ENCODE peak calls at places on chromosomes 12 and 14, in five cellular contexts. B is fibroblast of lung; Y is DND-41; K is aorta; T is naive thymus-derived CD4-positive, alpha-beta T cell. H is an unnamed sample.
A peak's percentile ranks its signal among the peaks of the same experiment; 100 is the strongest.

GRCh38 chr14:35992816-35993511 is 166.8 kb downstream of the BRMS1L start:
- DNase-seq in B (no peak), Y (no peak), K (no peak), T (no peak), H (no peak)

GRCh38 chr12:130715996-130716917 is at the start of gene RIMBP2:
- DNase-seq in B (peak; percentile 16), Y (peak; percentile 44), K (no peak), T (no peak), H (no peak)

GRCh38 chr12:67069451-67070306 is 199.5 kb upstream of the CAND1 start:
- DNase-seq in B (no peak), Y (peak; percentile 64), K (peak; percentile 73), T (peak; percentile 20), H (peak; percentile 43)

GRCh38 chr12:87671757-87672156 is 357.4 kb downstream of the C12orf50 start:
- DNase-seq in B (no peak), Y (no peak), K (no peak), T (no peak), H (no peak)

GRCh38 chr14:38469156-38469555 is 213.3 kb upstream of the CLEC14A start:
- DNase-seq in B (peak; percentile 92), Y (no peak), K (no peak), T (no peak), H (no peak)

GRCh38 chr12:69688021-69688420 is 11.1 kb downstream of the BEST3 start:
- DNase-seq in B (no peak), Y (no peak), K (no peak), T (no peak), H (no peak)

GRCh38 chr12:56808954-56809353 is 45.8 kb downstream of the HSD17B6 start:
- DNase-seq in B (peak; percentile 5), Y (no peak), K (no peak), T (no peak), H (no peak)

GRCh38 chr12:114817491-114818440 is 133.8 kb upstream of the TBX3 start:
- DNase-seq in B (no peak), Y (no peak), K (no peak), T (no peak), H (no peak)

GRCh38 chr14:58942516-58942915 is 246.0 kb upstream of the DAAM1 start:
- DNase-seq in B (no peak), Y (no peak), K (no peak), T (no peak), H (no peak)

GRCh38 chr12:51389302-51389999 is 1.8 kb downstream of the GALNT6 start:
- DNase-seq in B (peak; percentile 96), Y (peak; percentile 39), K (peak; percentile 28), T (no peak), H (no peak)

GRCh38 chr12:131092911-131093901 is 139.5 kb downstream of the ADGRD1 start:
- DNase-seq in B (no peak), Y (peak; percentile 40), K (peak; percentile 66), T (no peak), H (peak; percentile 5)

GRCh38 chr12:106897082-106897481 is 58.6 kb upstream of the TMEM263 start:
- DNase-seq in B (peak; percentile 44), Y (no peak), K (no peak), T (no peak), H (no peak)

GRCh38 chr14:65169351-65169750 is 67.0 kb upstream of the MAX start:
- DNase-seq in B (peak; percentile 88), Y (no peak), K (no peak), T (no peak), H (no peak)

GRCh38 chr12:55797068-55797467 is 20.5 kb downstream of the SARNP start:
- DNase-seq in B (peak; percentile 71), Y (peak; percentile 33), K (no peak), T (no peak), H (no peak)

GRCh38 chr12:116818341-116818856 is 62.8 kb downstream of the HRK start:
- DNase-seq in B (peak; percentile 14), Y (peak; percentile 31), K (no peak), T (peak; percentile 15), H (no peak)

GRCh38 chr14:59919582-59920377 is at the start of gene LRRC9:
- DNase-seq in B (peak; percentile 21), Y (peak; percentile 5), K (peak; percentile 81), T (peak; percentile 20), H (peak; percentile 29)

GRCh38 chr14:27253946-27254345 is 656.1 kb upstream of the NOVA1 start:
- DNase-seq in B (no peak), Y (no peak), K (no peak), T (no peak), H (no peak)

GRCh38 chr14:70771781-70772212 is 37.5 kb downstream of the MAP3K9 start:
- DNase-seq in B (no peak), Y (no peak), K (no peak), T (no peak), H (no peak)

GRCh38 chr12:93894391-93895095 is 217.4 kb downstream of the CRADD start:
- DNase-seq in B (peak; percentile 77), Y (peak; percentile 30), K (peak; percentile 91), T (no peak), H (no peak)

GRCh38 chr12:53279283-53279869 is 11.3 kb downstream of the ESPL1 start:
- DNase-seq in B (no peak), Y (no peak), K (no peak), T (no peak), H (no peak)

GRCh38 chr12:83123039-83123438 is 436.3 kb downstream of the TMTC2 start:
- DNase-seq in B (no peak), Y (no peak), K (no peak), T (no peak), H (no peak)

GRCh38 chr12:97751704-97752103 is 289.1 kb downstream of the RMST start:
- DNase-seq in B (no peak), Y (no peak), K (no peak), T (no peak), H (no peak)

GRCh38 chr14:56268039-56268438 is 149.8 kb downstream of the PELI2 start:
- DNase-seq in B (no peak), Y (no peak), K (no peak), T (no peak), H (no peak)

GRCh38 chr12:58302487-58303011 is 361.2 kb downstream of the ATP23 start:
- DNase-seq in B (no peak), Y (no peak), K (no peak), T (no peak), H (no peak)

GRCh38 chr14:21525571-21525970 is 575 bp downstream of the SALL2 start:
- DNase-seq in B (peak; percentile 19), Y (peak; percentile 16), K (no peak), T (no peak), H (no peak)

GRCh38 chr12:93609281-93610192 is 37.1 kb downstream of the SOCS2 start:
- DNase-seq in B (no peak), Y (no peak), K (no peak), T (no peak), H (no peak)

GRCh38 chr12:31368666-31369361 is 42.9 kb upstream of the SINHCAF start:
- DNase-seq in B (no peak), Y (no peak), K (no peak), T (no peak), H (no peak)

GRCh38 chr12:45369065-45369464 is 153.2 kb downstream of the ANO6 start:
- DNase-seq in B (peak; percentile 85), Y (no peak), K (no peak), T (no peak), H (no peak)

GRCh38 chr12:5177731-5178130 is 134.1 kb downstream of the KCNA5 start:
- DNase-seq in B (no peak), Y (no peak), K (no peak), T (no peak), H (no peak)

GRCh38 chr12:50520345-50520744 is 15.6 kb downstream of the DIP2B start:
- DNase-seq in B (no peak), Y (no peak), K (no peak), T (peak; percentile 26), H (no peak)

GRCh38 chr12:108744021-108744897 is 12.9 kb upstream of the CORO1C start:
- DNase-seq in B (no peak), Y (no peak), K (no peak), T (no peak), H (no peak)

GRCh38 chr14:53432378-53432802 is 279.3 kb upstream of the DDHD1 start:
- DNase-seq in B (peak; percentile 73), Y (peak; percentile 42), K (no peak), T (no peak), H (no peak)

GRCh38 chr14:87811246-87811645 is 181.7 kb downstream of the GALC start:
- DNase-seq in B (no peak), Y (no peak), K (no peak), T (no peak), H (no peak)

GRCh38 chr14:67413806-67414769 is 2.1 kb upstream of the PLEK2 start:
- DNase-seq in B (peak; percentile 34), Y (peak; percentile 34), K (peak; percentile 70), T (no peak), H (no peak)

GRCh38 chr12:77377116-77377515 is 311.7 kb upstream of the E2F7 start:
- DNase-seq in B (peak; percentile 66), Y (no peak), K (no peak), T (no peak), H (no peak)

GRCh38 chr12:7205091-7205490 is 15.6 kb downstream of the PEX5 start:
- DNase-seq in B (no peak), Y (no peak), K (no peak), T (no peak), H (no peak)

GRCh38 chr12:57388425-57388824 is 42.4 kb downstream of the R3HDM2 start:
- DNase-seq in B (no peak), Y (no peak), K (no peak), T (no peak), H (no peak)

GRCh38 chr12:128008341-128008740 is 258.6 kb upstream of the TMEM132C start:
- DNase-seq in B (no peak), Y (no peak), K (no peak), T (no peak), H (no peak)
- H3K4me3 ChIP-seq in B (no peak overlapping the region), Y (no peak overlapping the region), K (no peak overlapping the region), T (no peak overlapping the region), H (no peak overlapping the region)

GRCh38 chr12:121632069-121632970 is 6.0 kb downstream of the ORAI1 start:
- DNase-seq in B (peak; percentile 53), Y (no peak), K (no peak), T (no peak), H (no peak)
- H3K4me1 ChIP-seq in B (peaks cover 11% of the 10 kb centered on the region), Y (peaks cover 39% of the 10 kb centered on the region), K (no peaks in the 10 kb centered on the region), T (peaks cover 57% of the 10 kb centered on the region), H (peaks cover 85% of the 10 kb centered on the region)

GRCh38 chr14:91360490-91361235 is 57.0 kb downstream of the CCDC88C start:
- DNase-seq in B (no peak), Y (no peak), K (peak; percentile 51), T (no peak), H (no peak)
- H3K27ac ChIP-seq in B (no peak overlapping the region), Y (no peak overlapping the region), K (no peak overlapping the region), T (no peak overlapping the region), H (no peak overlapping the region)

GRCh38 chr12:128267246-128267622 is 264 bp downstream of the TMEM132C start:
- DNase-seq in B (no peak), Y (no peak), K (no peak), T (no peak), H (no peak)

GRCh38 chr12:128266086-128266485 is 884 bp upstream of the TMEM132C start:
- DNase-seq in B (no peak), Y (no peak), K (no peak), T (no peak), H (no peak)

GRCh38 chr12:128267651-128268347 is 829 bp downstream of the TMEM132C start:
- DNase-seq in B (no peak), Y (no peak), K (no peak), T (no peak), H (no peak)

GRCh38 chr12:128265566-128265965 is 1.4 kb upstream of the TMEM132C start:
- DNase-seq in B (no peak), Y (no peak), K (no peak), T (no peak), H (no peak)

GRCh38 chr12:128266559-128267245 is at the start of gene TMEM132C:
- DNase-seq in B (no peak), Y (no peak), K (no peak), T (no peak), H (no peak)
- H3K4me3 ChIP-seq in B (no peak within 1 kb of the TSS), Y (no peak within 1 kb of the TSS), K (no peak within 1 kb of the TSS), T (no peak within 1 kb of the TSS), H (no peak within 1 kb of the TSS)